ENCODE peak calls at places on chromosomes 1 and 21, in seven cellular contexts. K, E, S, X, I, T and G are unnamed samples.

GRCh38 chr1:204438628-204439027 is 27.0 kb upstream of the PPP1R15B start:
- DNase-seq in K (no peak), E (peak), S (no peak), X (no peak), I (no peak), T (no peak), G (no peak)

GRCh38 chr21:34762761-34763160 is 94.0 kb downstream of the CLIC6 start:
- DNase-seq in K (no peak), E (no peak), S (no peak), X (no peak), I (no peak), T (no peak), G (no peak)

GRCh38 chr1:220127076-220127475 is 33.1 kb downstream of the IARS2 start:
- DNase-seq in K (no peak), E (no peak), S (no peak), X (no peak), I (no peak), T (no peak), G (no peak)

GRCh38 chr1:234331511-234331910 is 41.7 kb upstream of the COA6 start:
- DNase-seq in K (peak), E (peak), S (no peak), X (no peak), I (no peak), T (no peak), G (no peak)

GRCh38 chr21:46208761-46209721 is 19.5 kb downstream of the LSS start:
- DNase-seq in K (peak), E (no peak), S (no peak), X (no peak), I (no peak), T (no peak), G (peak)

GRCh38 chr1:181255270-181255929 is 166.9 kb downstream of the IER5 start:
- DNase-seq in K (no peak), E (peak), S (no peak), X (no peak), I (no peak), T (no peak), G (no peak)

GRCh38 chr1:89998306-89998705 is 3.4 kb downstream of the ZNF326 start:
- DNase-seq in K (no peak), E (no peak), S (no peak), X (no peak), I (no peak), T (no peak), G (no peak)

GRCh38 chr1:229030642-229031390 is 240.1 kb upstream of the RAB4A start:
- DNase-seq in K (no peak), E (no peak), S (no peak), X (no peak), I (no peak), T (no peak), G (no peak)

GRCh38 chr1:230972855-230973271 is 5.8 kb downstream of the TTC13 start:
- DNase-seq in K (no peak), E (no peak), S (peak), X (no peak), I (peak), T (peak), G (no peak)

GRCh38 chr1:36656271-36656670 is 173.6 kb upstream of the CSF3R start:
- DNase-seq in K (no peak), E (no peak), S (no peak), X (peak), I (no peak), T (no peak), G (peak)

GRCh38 chr1:9078035-9078948 is 8.9 kb upstream of the SLC2A5 start:
- DNase-seq in K (no peak), E (no peak), S (no peak), X (no peak), I (no peak), T (no peak), G (no peak)

GRCh38 chr1:205330161-205330560 is 8.6 kb upstream of the NUAK2 start:
- DNase-seq in K (no peak), E (no peak), S (no peak), X (no peak), I (no peak), T (no peak), G (no peak)

GRCh38 chr1:41889506-41890414 is 29.0 kb downstream of the HIVEP3 start:
- DNase-seq in K (no peak), E (no peak), S (no peak), X (no peak), I (no peak), T (no peak), G (no peak)

GRCh38 chr1:172948457-172948856 is 102.3 kb downstream of the TNFSF18 start:
- DNase-seq in K (no peak), E (peak), S (no peak), X (no peak), I (no peak), T (no peak), G (no peak)

GRCh38 chr1:100107696-100108095 is 25.0 kb downstream of the SASS6 start:
- DNase-seq in K (no peak), E (no peak), S (no peak), X (no peak), I (no peak), T (no peak), G (no peak)

GRCh38 chr21:45072963-45073300 is 1.4 kb upstream of the ADARB1 start:
- DNase-seq in K (no peak), E (no peak), S (no peak), X (no peak), I (no peak), T (no peak), G (no peak)

GRCh38 chr1:7207875-7208646 is 422.8 kb downstream of the CAMTA1 start:
- DNase-seq in K (no peak), E (peak), S (peak), X (peak), I (no peak), T (no peak), G (no peak)

GRCh38 chr21:35658242-35658641 is 402.1 kb downstream of the SETD4 start:
- DNase-seq in K (no peak), E (peak), S (no peak), X (no peak), I (no peak), T (no peak), G (no peak)

GRCh38 chr21:29299046-29299905 is 554 bp downstream of the BACH1 start:
- DNase-seq in K (peak), E (peak), S (peak), X (peak), I (peak), T (peak), G (peak)

GRCh38 chr1:53752281-53752680 is 13.3 kb upstream of the GLIS1 start:
- DNase-seq in K (no peak), E (no peak), S (no peak), X (no peak), I (no peak), T (no peak), G (no peak)

GRCh38 chr1:200364121-200364759 is 45.6 kb downstream of the ZNF281 start:
- DNase-seq in K (no peak), E (no peak), S (no peak), X (no peak), I (no peak), T (no peak), G (no peak)